ENCODE peak calls at places on chromosome 22, in nine cellular contexts. Y is germinal center; T is T-helper 2 cell; F is HuH-7.5; P is LNCaP clone FGC; J is midbrain; Q is activated CD8-positive, alpha-beta memory T cell treated with anti-CD3 and anti-CD28 coated beads for 1 hour; Z is ureter; V is left ventricle myocardium superior. G is an unnamed sample.

GRCh38 chr22:46088541-46089311 is 61.6 kb upstream of the PPARA start:
- DNase-seq in T (no peak), Z (no peak), Y (no peak), J (no peak), F (no peak), P (no peak), Q (no peak), V (peak; percentile 73), G (no peak)

GRCh38 chr22:39381009-39381755 is 18.4 kb upstream of the TAB1 start:
- DNase-seq in P (no peak), J (no peak), T (no peak), V (no peak), Z (no peak), Q (no peak), Y (no peak), F (no peak), G (no peak)

GRCh38 chr22:46336119-46337078 is 885 bp downstream of the TRMU start:
- DNase-seq in F (no peak), Y (no peak), V (peak; percentile 55), Z (no peak), T (no peak), J (no peak), P (no peak), Q (no peak), G (no peak)

GRCh38 chr22:17694752-17695151 is 56.2 kb downstream of the BCL2L13 start:
- DNase-seq in Z (no peak), Y (no peak), F (no peak), V (no peak), P (no peak), T (no peak), J (no peak), Q (no peak), G (no peak)

GRCh38 chr22:32564170-32565001 is 89.8 kb downstream of the FBXO7 start:
- DNase-seq in T (no peak), J (no peak), Q (no peak), V (no peak), Z (no peak), Y (no peak), P (no peak), F (no peak), G (no peak)

GRCh38 chr22:25902402-25902801 is 160.4 kb downstream of the MYO18B start:
- DNase-seq in Y (no peak), V (no peak), P (no peak), T (no peak), J (no peak), F (no peak), Q (no peak), Z (no peak), G (no peak)

GRCh38 chr22:16866167-16866566 is 41.0 kb upstream of the XKR3 start:
- DNase-seq in J (no peak), F (no peak), P (no peak), V (no peak), Q (no peak), T (no peak), Z (no peak), Y (no peak), G (no peak)

GRCh38 chr22:38718414-38718813 is 12.7 kb downstream of the GTPBP1 start:
- DNase-seq in T (no peak), Y (no peak), V (no peak), Z (no peak), F (no peak), Q (no peak), J (no peak), P (no peak), G (no peak)

GRCh38 chr22:46516638-46517037 is 20.8 kb downstream of the CELSR1 start:
- DNase-seq in J (no peak), F (no peak), Q (no peak), T (no peak), Z (no peak), Y (no peak), P (no peak), V (no peak), G (no peak)

GRCh38 chr22:48459859-48460823 is 1367.5 kb downstream of the BRD1 start:
- DNase-seq in Q (no peak), P (no peak), J (no peak), V (no peak), F (no peak), T (no peak), Z (no peak), Y (no peak), G (no peak)

GRCh38 chr22:39309364-39309861 is 10.0 kb downstream of the RPL3 start:
- DNase-seq in J (no peak), Z (no peak), P (no peak), Y (no peak), Q (no peak), V (no peak), T (no peak), F (no peak), G (no peak)

GRCh38 chr22:50683086-50683993 is 10.7 kb downstream of the SHANK3 start:
- DNase-seq in P (no peak), Y (no peak), Z (no peak), J (no peak), F (no peak), Q (no peak), T (no peak), V (peak; percentile 18), G (no peak)

GRCh38 chr22:48712558-48712957 is 1115.1 kb downstream of the BRD1 start:
- DNase-seq in T (no peak), J (no peak), Y (no peak), Q (no peak), Z (no peak), F (no peak), P (no peak), V (no peak), G (no peak)

GRCh38 chr22:28833276-28833923 is 33.0 kb upstream of the XBP1 start:
- DNase-seq in V (no peak), T (no peak), F (no peak), J (no peak), P (no peak), Z (no peak), Y (no peak), Q (no peak), G (no peak)

G was measured in cerebellar nuclear complex.